ENCODE peak calls at places on chromosomes 16 and 17, in five cellular contexts. I is bronchial epithelial cell, K is fibroblast of mammary gland, L is mammary epithelial cell, S is AG09309. V is an unnamed sample.

GRCh38 chr17:5809056-5809455 is 224.7 kb upstream of the NLRP1 start:
- DNase-seq in S (no peak), L (no peak), I (no peak), K (no peak), V (no peak)

GRCh38 chr16:30447512-30448226 is 2.0 kb upstream of the SEPHS2 start:
- DNase-seq in K (no peak), S (no peak), L (no peak), I (no peak), V (no peak)

GRCh38 chr16:30654856-30655255 is 3.4 kb upstream of the FBRS start:
- DNase-seq in K (no peak), S (no peak), I (no peak), L (no peak), V (no peak)

GRCh38 chr16:1772362-1772907 is at the start of gene EME2:
- DNase-seq in L (peak), S (no peak), K (peak), I (peak), V (no peak)

GRCh38 chr17:64354396-64354795 is 36.3 kb downstream of the PECAM1 start:
- DNase-seq in L (no peak), S (no peak), K (no peak), I (no peak), V (no peak)

GRCh38 chr16:68642436-68643064 is 2.6 kb upstream of the CDH3 start:
- DNase-seq in I (peak), K (no peak), L (peak), S (no peak), V (no peak)

GRCh38 chr17:57578608-57578990 is 166.5 kb downstream of the CCDC182 start:
- DNase-seq in L (no peak), K (peak), I (no peak), S (no peak), V (no peak)

GRCh38 chr17:42284566-42284965 is 3.7 kb upstream of the STAT5A start:
- DNase-seq in S (no peak), L (no peak), K (no peak), I (no peak), V (no peak)

GRCh38 chr17:63649813-63650212 is 27.6 kb downstream of the MAP3K3 start:
- DNase-seq in L (no peak), I (no peak), S (no peak), K (no peak), V (no peak)

GRCh38 chr17:35784895-35785294 is 10.5 kb downstream of the MMP28 start:
- DNase-seq in S (no peak), L (peak), K (no peak), I (peak), V (peak)

GRCh38 chr16:74462361-74462760 is 41.1 kb upstream of the CLEC18B start:
- DNase-seq in L (peak), K (no peak), I (peak), S (no peak), V (peak)

GRCh38 chr16:9094008-9094846 is 2.8 kb downstream of the HAPSTR1 start:
- DNase-seq in L (peak), S (no peak), I (no peak), K (no peak), V (no peak)

GRCh38 chr17:37475713-37476420 is 13.8 kb upstream of the DUSP14 start:
- DNase-seq in K (no peak), L (no peak), S (no peak), I (no peak), V (no peak)

GRCh38 chr17:62051053-62051452 is 14.0 kb downstream of the MED13 start:
- DNase-seq in S (no peak), I (peak), K (no peak), L (peak), V (no peak)

GRCh38 chr17:37100231-37100630 is 151.5 kb downstream of the AATF start:
- DNase-seq in K (no peak), S (no peak), L (no peak), I (no peak), V (no peak)

GRCh38 chr16:13178318-13178717 is 276.9 kb downstream of the SHISA9 start:
- DNase-seq in S (no peak), I (no peak), L (no peak), K (no peak), V (no peak)

GRCh38 chr16:57167951-57168350 is 17.9 kb downstream of the PSME3IP1 start:
- DNase-seq in K (peak), S (peak), I (peak), L (peak), V (peak)

GRCh38 chr17:40551874-40552768 is 13.2 kb downstream of the CCR7 start:
- DNase-seq in S (peak), I (no peak), L (no peak), K (peak), V (peak)

GRCh38 chr17:79201536-79202227 is 127.1 kb downstream of the ENGASE start:
- DNase-seq in K (peak), I (peak), S (no peak), L (peak), V (peak)

DNA sequence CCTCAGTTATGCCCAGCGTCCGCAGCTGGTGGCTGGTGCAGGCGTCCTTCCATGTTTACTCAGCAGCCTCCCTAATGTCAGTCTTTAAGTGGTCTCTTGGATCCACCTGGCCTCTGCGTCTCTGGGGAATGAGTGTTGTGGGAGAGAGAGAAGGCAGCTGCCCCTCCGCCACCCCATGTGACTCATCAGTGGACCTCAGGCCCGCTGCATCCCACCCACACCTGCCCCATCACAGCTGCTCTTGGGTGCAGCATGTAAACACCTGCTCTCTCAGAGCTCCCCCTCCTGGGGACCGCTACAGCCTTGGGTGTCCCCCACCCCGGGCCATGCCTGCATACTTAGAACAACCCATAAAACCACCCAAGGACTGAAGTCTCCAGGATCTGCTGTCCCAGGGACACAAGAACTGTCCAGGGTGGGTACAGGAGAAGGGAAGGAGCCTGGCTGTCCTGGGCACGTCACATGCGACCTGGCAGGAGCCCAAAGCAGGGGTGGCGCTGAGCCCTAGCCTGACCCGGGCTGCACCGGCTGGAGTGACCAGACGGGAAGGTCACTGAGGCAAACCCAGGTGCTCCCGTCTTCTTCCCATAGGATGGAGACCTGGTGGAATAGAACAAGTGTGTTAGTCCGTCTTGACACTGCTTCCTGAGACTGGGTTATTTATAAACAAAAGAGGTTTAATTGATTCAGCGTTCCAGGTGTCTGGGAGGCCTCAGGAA is 4.2 kb downstream of the C16orf90 start:
- DNase-seq in K (no peak), I (no peak), S (no peak), L (no peak), V (no peak)
- TF ChIP-seq CTCF in K (no peak), I (no peak), S (no peak), L (no peak), V (no peak)

GRCh38 chr17:44075598-44076293 is 5.2 kb downstream of the G6PC3 start:
- DNase-seq in I (no peak), K (no peak), S (no peak), L (no peak), V (no peak)

GRCh38 chr17:44076716-44077594 is 6.4 kb downstream of the G6PC3 start:
- DNase-seq in I (no peak), L (no peak), K (no peak), S (no peak), V (no peak)

GRCh38 chr17:44071772-44072171 is 1.2 kb downstream of the G6PC3 start:
- DNase-seq in K (no peak), S (no peak), I (peak), L (peak), V (peak)

GRCh38 chr17:44074911-44075285 is 4.4 kb downstream of the G6PC3 start:
- DNase-seq in L (no peak), I (no peak), S (no peak), K (no peak), V (no peak)

GRCh38 chr17:44074231-44074910 is 3.8 kb downstream of the G6PC3 start:
- DNase-seq in I (no peak), K (no peak), L (no peak), S (no peak), V (no peak)
- TF ChIP-seq CTCF in I (no peak), K (no peak), L (no peak), S (peak), V (no peak)

GRCh38 chr17:73050797-73051196 is 41.7 kb downstream of the SLC39A11 start:
- DNase-seq in S (no peak), K (no peak), L (no peak), I (no peak), V (no peak)
- TF ChIP-seq CTCF in S (no peak), K (no peak), L (no peak), I (no peak), V (no peak)

GRCh38 chr16:67197704-67198103 is 1.2 kb upstream of the ELMO3 start:
- DNase-seq in L (no peak), K (no peak), S (no peak), I (no peak), V (no peak)

GRCh38 chr16:67199011-67199807 is at the start of gene ELMO3:
- DNase-seq in I (peak), K (no peak), S (no peak), L (peak), V (peak)

GRCh38 chr16:67196881-67197280 is 2.0 kb upstream of the ELMO3 start:
- DNase-seq in S (no peak), I (no peak), L (no peak), K (no peak), V (no peak)

GRCh38 chr16:67199808-67200198 is 872 bp downstream of the ELMO3 start:
- DNase-seq in L (no peak), I (no peak), K (no peak), S (no peak), V (no peak)

GRCh38 chr16:67198238-67198734 is 645 bp upstream of the ELMO3 start:
- DNase-seq in S (no peak), L (peak), K (peak), I (peak), V (peak)
- TF ChIP-seq CTCF in S (peak), L (peak), K (peak), I (peak), V (peak)

DNA sequence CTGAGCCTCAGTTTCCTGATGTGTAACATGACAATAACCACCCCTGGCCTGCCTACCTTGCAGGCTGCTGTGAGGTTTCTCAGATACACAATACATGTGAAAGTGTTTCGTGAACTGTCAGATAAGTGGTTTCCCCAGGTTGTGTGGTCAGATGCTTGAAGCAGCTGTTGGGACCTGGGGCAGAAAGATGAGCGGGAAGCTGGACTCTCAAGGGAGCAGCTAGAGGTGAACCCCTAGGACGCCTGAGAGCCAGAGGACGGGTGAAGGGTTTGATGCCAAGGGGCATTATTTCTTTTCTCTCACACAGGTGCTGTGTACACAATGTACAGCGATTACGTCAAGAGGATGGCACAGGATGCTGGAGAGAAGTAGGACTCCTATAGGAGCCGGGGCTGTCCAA is 2.3 kb downstream of the HIGD1B start:
- DNase-seq in I (no peak), K (no peak), S (no peak), L (no peak), V (no peak)
- TF ChIP-seq CTCF in I (no peak), K (no peak), S (no peak), L (no peak), V (no peak)

DNA sequence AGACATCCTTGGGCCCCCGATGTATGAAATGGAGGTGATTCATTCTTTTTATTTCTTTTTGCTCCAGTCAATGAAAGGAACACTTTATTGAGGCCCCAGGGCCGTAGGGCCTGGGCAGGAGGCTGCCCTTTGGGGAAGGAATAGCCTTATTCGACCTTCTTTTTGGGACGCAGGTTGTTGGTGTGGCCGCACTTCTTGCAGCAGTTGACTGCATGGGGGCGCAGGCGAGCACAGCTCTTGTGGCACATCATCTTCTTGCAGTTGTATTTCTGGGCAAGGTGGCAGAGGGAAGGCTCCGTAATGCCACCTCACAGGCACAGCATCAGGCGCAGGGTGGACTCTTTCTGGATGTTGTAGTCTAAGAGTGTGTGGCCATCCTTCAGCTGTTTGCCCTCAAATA is 50.9 kb downstream of the SIAH1 start:
- DNase-seq in L (no peak), I (no peak), S (no peak), K (no peak), V (no peak)
- TF ChIP-seq CTCF in L (no peak), I (peak), S (no peak), K (no peak), V (no peak)

DNA sequence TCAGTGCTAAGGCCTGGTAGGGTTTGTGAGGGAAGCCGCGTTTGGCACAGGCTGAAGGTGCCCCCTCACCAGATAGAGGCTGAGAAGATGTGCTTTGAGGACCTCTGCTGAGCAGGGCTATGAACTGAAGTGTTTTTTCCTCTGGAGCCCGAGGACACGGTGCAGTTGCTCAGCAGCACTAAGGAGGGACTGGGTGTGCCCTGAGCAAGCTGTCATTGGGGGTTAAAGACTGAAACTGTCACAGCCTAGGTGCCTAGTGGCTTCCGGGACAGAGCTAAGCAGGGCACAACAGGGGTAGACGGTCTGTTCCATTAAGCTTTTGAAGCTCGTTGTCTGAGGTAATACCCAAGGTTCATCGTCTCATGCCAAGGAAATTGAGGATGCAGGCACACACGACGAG is 24.8 kb upstream of the ASGR2 start:
- DNase-seq in L (no peak), S (no peak), I (no peak), K (no peak), V (no peak)
- TF ChIP-seq CTCF in L (no peak), S (no peak), I (no peak), K (no peak), V (no peak)

GRCh38 chr17:8856869-8857575 is 10.5 kb downstream of the PIK3R6 start:
- DNase-seq in L (no peak), S (no peak), K (no peak), I (no peak), V (no peak)

GRCh38 chr17:8857919-8858318 is 9.6 kb downstream of the PIK3R6 start:
- DNase-seq in I (peak), S (peak), K (peak), L (peak), V (no peak)

GRCh38 chr17:8861482-8862181 is 5.8 kb downstream of the PIK3R6 start:
- DNase-seq in I (no peak), L (no peak), S (no peak), K (no peak), V (no peak)

GRCh38 chr17:8859804-8860430 is 7.6 kb downstream of the PIK3R6 start:
- DNase-seq in L (no peak), I (no peak), K (no peak), S (no peak), V (no peak)

GRCh38 chr17:8859029-8859803 is 8.3 kb downstream of the PIK3R6 start:
- DNase-seq in L (peak), S (peak), K (peak), I (peak), V (peak)
- TF ChIP-seq CTCF in L (peak), S (no peak), K (peak), I (no peak), V (no peak)